ENCODE peak calls at places on chromosomes 3 and 15, in six cellular contexts. Q, S, O, K, T and Y are unnamed samples.

GRCh38 chr3:179765396-179765795 is 112.6 kb downstream of the USP13 start:
- DNase-seq in T (no peak), S (no peak), Q (no peak), O (no peak), K (no peak), Y (no peak)

GRCh38 chr3:15797600-15798303 is at the start of gene ANKRD28:
- DNase-seq in O (peak), T (peak), S (peak), K (no peak), Q (no peak), Y (peak)

GRCh38 chr3:157074490-157074889 is 85.5 kb downstream of the CCNL1 start:
- DNase-seq in Q (no peak), T (no peak), K (no peak), O (no peak), S (no peak), Y (no peak)

GRCh38 chr3:166593776-166594175 is 756.6 kb upstream of the BCHE start:
- DNase-seq in O (no peak), Q (no peak), K (no peak), S (no peak), T (no peak), Y (no peak)

GRCh38 chr3:106183762-106184391 is 315.1 kb upstream of the CBLB start:
- DNase-seq in O (peak), Q (no peak), T (peak), K (no peak), S (peak), Y (peak)

GRCh38 chr3:46705022-46705530 is 3.9 kb downstream of the TMIE start:
- DNase-seq in Q (peak), T (peak), O (no peak), S (peak), K (peak), Y (peak)

GRCh38 chr15:40342421-40343313 is 1.9 kb upstream of the CCDC9B start:
- DNase-seq in T (peak), S (peak), O (no peak), Q (no peak), K (no peak), Y (peak)

GRCh38 chr3:119700269-119700919 is 2.4 kb upstream of the CFAP91 start:
- DNase-seq in S (peak), Q (no peak), T (peak), O (peak), K (peak), Y (peak)

GRCh38 chr3:60431599-60431958 is 819.7 kb downstream of the FHIT start:
- DNase-seq in S (peak), Q (no peak), T (peak), O (no peak), K (no peak), Y (peak)

GRCh38 chr3:23004971-23005370 is 198.2 kb upstream of the UBE2E2 start:
- DNase-seq in O (peak), T (peak), S (peak), K (no peak), Q (no peak), Y (peak)

GRCh38 chr3:106392905-106393304 is 524.1 kb upstream of the CBLB start:
- DNase-seq in T (peak), S (peak), K (no peak), Q (no peak), O (no peak), Y (peak)

GRCh38 chr3:127003175-127003555 is 20.2 kb downstream of the PLXNA1 start:
- DNase-seq in T (no peak), S (no peak), O (no peak), K (no peak), Q (no peak), Y (no peak)

GRCh38 chr15:40307421-40308165 is at the start of gene PLCB2:
- DNase-seq in S (no peak), O (no peak), Q (peak), T (no peak), K (no peak), Y (no peak)

GRCh38 chr3:77420316-77420715 is 380.4 kb downstream of the ROBO2 start:
- DNase-seq in K (no peak), Q (no peak), S (no peak), O (no peak), T (no peak), Y (no peak)

GRCh38 chr15:54298396-54298795 is 320.2 kb downstream of the UNC13C start:
- DNase-seq in Q (no peak), T (no peak), K (no peak), O (no peak), S (no peak), Y (no peak)

GRCh38 chr3:37707428-37708372 is 154.0 kb upstream of the CTDSPL start:
- DNase-seq in Q (no peak), O (no peak), T (no peak), S (no peak), K (no peak), Y (no peak)

GRCh38 chr3:67073812-67074211 is 75.7 kb downstream of the KBTBD8 start:
- DNase-seq in K (no peak), O (no peak), Q (no peak), S (no peak), T (no peak), Y (no peak)

GRCh38 chr3:44186111-44186672 is 55.5 kb upstream of the TOPAZ1 start:
- DNase-seq in T (no peak), O (no peak), Q (no peak), S (no peak), K (no peak), Y (no peak)

GRCh38 chr3:43199645-43200036 is 86.7 kb upstream of the SNRK start:
- DNase-seq in O (no peak), S (no peak), K (no peak), Q (no peak), T (no peak), Y (no peak)

GRCh38 chr3:194140520-194141414 is 4.8 kb downstream of the HES1 start:
- DNase-seq in Q (no peak), O (no peak), S (no peak), T (peak), K (peak), Y (peak)

GRCh38 chr15:71656425-71656824 is 153.9 kb upstream of the NR2E3 start:
- DNase-seq in S (no peak), K (no peak), Q (no peak), O (no peak), T (no peak), Y (no peak)

GRCh38 chr3:162738778-162739177 is 1242.2 kb downstream of the OTOL1 start:
- DNase-seq in T (no peak), Q (no peak), S (peak), K (no peak), O (no peak), Y (no peak)

GRCh38 chr3:194333212-194333980 is 17.7 kb downstream of the CPN2 start:
- DNase-seq in Q (peak), T (peak), O (no peak), S (peak), K (peak), Y (peak)

GRCh38 chr3:114674041-114674440 is 380.2 kb downstream of the TIGIT start:
- DNase-seq in K (no peak), S (peak), Q (no peak), T (no peak), O (peak), Y (no peak)

GRCh38 chr3:126438746-126439145 is 36.9 kb downstream of the ZXDC start:
- DNase-seq in T (no peak), S (no peak), Q (peak), O (no peak), K (no peak), Y (no peak)

GRCh38 chr3:122178711-122179110 is 4.8 kb upstream of the CASR start:
- DNase-seq in K (no peak), T (no peak), S (no peak), Q (no peak), O (no peak), Y (no peak)

GRCh38 chr3:79886204-79886603 is 118.4 kb upstream of the ROBO1 start:
- DNase-seq in S (no peak), Q (no peak), K (no peak), T (no peak), O (no peak), Y (no peak)

GRCh38 chr3:46239301-46239938 is 2.8 kb upstream of the CCR3 start:
- DNase-seq in O (no peak), K (no peak), S (no peak), T (no peak), Q (no peak), Y (no peak)

DNA sequence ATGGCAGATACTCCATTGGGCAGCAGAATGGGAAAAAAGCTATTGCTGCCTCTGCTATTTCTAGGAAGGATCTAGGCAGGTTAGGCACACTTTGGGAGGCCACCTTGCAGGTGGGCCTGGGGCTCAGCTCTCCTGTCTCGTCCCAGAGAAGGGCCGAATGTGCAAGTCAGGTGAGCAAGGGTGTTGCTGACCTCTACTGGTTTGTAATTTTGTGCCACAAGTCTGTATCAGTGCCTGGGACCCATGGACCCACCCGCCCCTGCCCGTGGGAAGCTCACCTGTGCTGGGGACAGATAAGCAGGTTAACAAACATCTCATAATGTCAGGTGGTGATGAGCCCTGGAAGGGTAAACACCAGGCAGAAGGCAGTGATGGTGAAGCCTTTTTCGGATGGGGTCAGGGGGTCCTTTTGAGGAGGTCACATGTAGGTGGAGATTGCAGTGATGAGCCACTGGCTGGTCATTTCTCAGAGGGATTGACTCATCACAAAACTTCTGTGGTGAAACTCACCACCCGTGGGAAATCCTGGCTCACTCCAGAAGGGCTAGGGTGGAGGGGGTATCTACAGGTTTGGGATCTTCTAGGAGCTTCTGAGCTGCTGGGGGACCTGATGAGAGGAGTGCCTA is 161.3 kb downstream of the KLF13 start:
- DNase-seq in Q (peak), O (no peak), S (peak), K (no peak), T (peak), Y (peak)
- H3K4me3 ChIP-seq in Q (no peak), O (no peak), S (no peak), K (no peak), T (no peak), Y (no peak)

GRCh38 chr3:192188218-192188835 is 539.0 kb downstream of the FGF12 start:
- DNase-seq in Q (no peak), K (peak), S (peak), O (no peak), T (peak), Y (peak)
- TF ChIP-seq CTCF in Q (no peak), K (peak), S (peak), O (peak), T (peak), Y (peak)

GRCh38 chr3:52912885-52913731 is 15.8 kb upstream of the STIMATE start:
- DNase-seq in O (no peak), S (no peak), T (no peak), K (no peak), Q (no peak), Y (no peak)
- H3K4me3 ChIP-seq in O (no peak), S (no peak), T (no peak), K (no peak), Q (no peak), Y (no peak)

DNA sequence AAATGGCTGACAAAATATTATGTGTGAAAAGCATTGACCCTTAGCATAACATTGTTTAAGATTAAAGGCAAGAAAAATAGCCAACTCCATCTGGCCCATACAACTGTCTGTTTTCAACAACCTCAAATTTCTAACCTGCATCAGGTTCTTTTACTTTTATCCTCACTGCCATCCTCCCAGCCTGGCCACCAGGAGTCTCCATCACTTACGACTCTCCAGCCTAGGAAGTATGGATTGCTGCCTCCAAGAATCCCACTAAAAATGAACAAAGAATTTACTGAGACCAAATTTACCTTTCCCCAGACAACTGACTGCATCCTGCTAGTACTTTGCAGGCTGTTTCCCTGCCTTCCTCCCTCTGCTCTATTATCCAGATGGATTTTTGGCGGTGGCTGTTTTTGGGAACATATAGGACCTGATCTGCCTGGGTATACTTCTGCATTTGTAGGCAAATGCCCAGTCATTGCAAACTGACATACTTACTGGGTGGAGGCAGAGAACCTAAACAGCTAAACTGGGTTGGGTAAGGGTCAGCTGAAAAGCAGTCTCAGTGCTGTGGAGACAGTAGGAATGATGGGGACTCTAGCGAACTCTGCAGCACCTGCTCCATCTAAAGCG is 144.2 kb downstream of the GHSR start:
- DNase-seq in K (no peak), Q (no peak), T (no peak), O (no peak), S (no peak), Y (no peak)
- TF ChIP-seq CTCF in K (no peak), Q (no peak), T (peak), O (peak), S (peak), Y (peak)

GRCh38 chr15:41893422-41894250 is at the start of gene SPTBN5:
- DNase-seq in T (no peak), Q (no peak), K (no peak), S (no peak), O (no peak), Y (no peak)
- H3K4me3 ChIP-seq in T (no peak), Q (peak), K (peak), S (no peak), O (no peak), Y (no peak)